ENCODE peak calls at places on chromosomes 12 and 14, in six cellular contexts. One of them, this sample, is unnamed.

GRCh38 chr12:42887657-42888056 is 298.1 kb upstream of the PRICKLE1 start:
- DNase-seq in T-helper 2 cell: no peak
- DNase-seq in stomach: no peak
- DNase-seq in effector memory CD8-positive, alpha-beta T cell: no peak
- DNase-seq in fibroblast of the aortic adventitia: peak
- DNase-seq in COR-L47: no peak
- DNase-seq in this sample: no peak

GRCh38 chr14:104293851-104294627 is 155.7 kb downstream of the KIF26A start:
- DNase-seq in T-helper 2 cell: no peak
- DNase-seq in stomach: no peak
- DNase-seq in effector memory CD8-positive, alpha-beta T cell: no peak
- DNase-seq in fibroblast of the aortic adventitia: no peak
- DNase-seq in COR-L47: peak
- DNase-seq in this sample: peak

GRCh38 chr12:74906224-74906623 is 303.4 kb downstream of the KCNC2 start:
- DNase-seq in T-helper 2 cell: no peak
- DNase-seq in stomach: no peak
- DNase-seq in effector memory CD8-positive, alpha-beta T cell: no peak
- DNase-seq in fibroblast of the aortic adventitia: no peak
- DNase-seq in COR-L47: no peak
- DNase-seq in this sample: no peak

GRCh38 chr14:32542507-32542906 is 213.4 kb downstream of the AKAP6 start:
- DNase-seq in T-helper 2 cell: no peak
- DNase-seq in stomach: no peak
- DNase-seq in effector memory CD8-positive, alpha-beta T cell: no peak
- DNase-seq in fibroblast of the aortic adventitia: no peak
- DNase-seq in COR-L47: no peak
- DNase-seq in this sample: no peak

GRCh38 chr12:130053641-130054040 is 108.6 kb upstream of the FZD10 start:
- DNase-seq in T-helper 2 cell: no peak
- DNase-seq in stomach: no peak
- DNase-seq in effector memory CD8-positive, alpha-beta T cell: no peak
- DNase-seq in fibroblast of the aortic adventitia: no peak
- DNase-seq in COR-L47: peak
- DNase-seq in this sample: no peak

GRCh38 chr12:13097526-13097925 is 5.9 kb downstream of the GSG1 start:
- DNase-seq in T-helper 2 cell: no peak
- DNase-seq in stomach: no peak
- DNase-seq in effector memory CD8-positive, alpha-beta T cell: no peak
- DNase-seq in fibroblast of the aortic adventitia: peak
- DNase-seq in COR-L47: no peak
- DNase-seq in this sample: no peak

GRCh38 chr12:5177096-5177495 is 133.4 kb downstream of the KCNA5 start:
- DNase-seq in T-helper 2 cell: no peak
- DNase-seq in stomach: no peak
- DNase-seq in effector memory CD8-positive, alpha-beta T cell: no peak
- DNase-seq in fibroblast of the aortic adventitia: no peak
- DNase-seq in COR-L47: no peak
- DNase-seq in this sample: no peak

GRCh38 chr12:124391340-124392261 is 96.7 kb downstream of the RFLNA start:
- DNase-seq in T-helper 2 cell: peak
- DNase-seq in stomach: peak
- DNase-seq in effector memory CD8-positive, alpha-beta T cell: no peak
- DNase-seq in fibroblast of the aortic adventitia: peak
- DNase-seq in COR-L47: no peak
- DNase-seq in this sample: peak

GRCh38 chr14:73725116-73726024 is 11.2 kb upstream of the PNMA1 start:
- DNase-seq in T-helper 2 cell: no peak
- DNase-seq in stomach: no peak
- DNase-seq in effector memory CD8-positive, alpha-beta T cell: no peak
- DNase-seq in fibroblast of the aortic adventitia: peak
- DNase-seq in COR-L47: no peak
- DNase-seq in this sample: no peak

GRCh38 chr12:121036810-121037326 is 2.2 kb downstream of the OASL start:
- DNase-seq in T-helper 2 cell: peak
- DNase-seq in stomach: no peak
- DNase-seq in effector memory CD8-positive, alpha-beta T cell: peak
- DNase-seq in fibroblast of the aortic adventitia: peak
- DNase-seq in COR-L47: no peak
- DNase-seq in this sample: no peak

GRCh38 chr14:34275038-34275437 is 187.0 kb downstream of the SPTSSA start:
- DNase-seq in T-helper 2 cell: no peak
- DNase-seq in stomach: no peak
- DNase-seq in effector memory CD8-positive, alpha-beta T cell: no peak
- DNase-seq in fibroblast of the aortic adventitia: no peak
- DNase-seq in COR-L47: no peak
- DNase-seq in this sample: no peak

GRCh38 chr14:65080954-65081747 is 21.2 kb downstream of the MAX start:
- DNase-seq in T-helper 2 cell: no peak
- DNase-seq in stomach: no peak
- DNase-seq in effector memory CD8-positive, alpha-beta T cell: no peak
- DNase-seq in fibroblast of the aortic adventitia: peak
- DNase-seq in COR-L47: no peak
- DNase-seq in this sample: peak

GRCh38 chr14:76829650-76830421 is 3.6 kb downstream of the LRRC74A start:
- DNase-seq in T-helper 2 cell: no peak
- DNase-seq in stomach: peak
- DNase-seq in effector memory CD8-positive, alpha-beta T cell: no peak
- DNase-seq in fibroblast of the aortic adventitia: no peak
- DNase-seq in COR-L47: no peak
- DNase-seq in this sample: no peak

GRCh38 chr12:124774462-124775167 is 89.0 kb downstream of the SCARB1 start:
- DNase-seq in T-helper 2 cell: peak
- DNase-seq in stomach: no peak
- DNase-seq in effector memory CD8-positive, alpha-beta T cell: peak
- DNase-seq in fibroblast of the aortic adventitia: peak
- DNase-seq in COR-L47: no peak
- DNase-seq in this sample: peak

GRCh38 chr12:51590347-51591019 is 550 bp upstream of the SCN8A start:
- DNase-seq in T-helper 2 cell: peak
- DNase-seq in stomach: peak
- DNase-seq in effector memory CD8-positive, alpha-beta T cell: peak
- DNase-seq in fibroblast of the aortic adventitia: peak
- DNase-seq in COR-L47: peak
- DNase-seq in this sample: peak